ENCODE peak calls at places on chromosomes 11 and 22, in eight cellular contexts. N, R, W, Z, C, V, Q and S are unnamed samples.
A peak's percentile ranks its signal among the peaks of the same experiment; 100 is the strongest.

GRCh38 chr22:29202231-29203192 is 3.2 kb upstream of the EMID1 start:
- DNase-seq in N (no peak), R (peak; percentile 59), W (no peak), Z (peak; percentile 82), C (peak; percentile 23), V (peak; percentile 69), Q (no peak), S (peak; percentile 75)

GRCh38 chr11:25766332-25767015 is 565.5 kb upstream of the ANO3 start:
- DNase-seq in N (no peak), R (no peak), W (no peak), Z (peak; percentile 46), C (no peak), V (no peak), Q (no peak), S (no peak)

GRCh38 chr11:5689551-5689983 is at the start of gene TRIM22:
- DNase-seq in N (no peak), R (peak; percentile 50), W (no peak), Z (peak; percentile 73), C (peak; percentile 19), V (peak; percentile 71), Q (no peak), S (peak; percentile 58)

GRCh38 chr11:7664867-7665266 is 8.4 kb downstream of the CYB5R2 start:
- DNase-seq in N (no peak), R (no peak), W (no peak), Z (no peak), C (no peak), V (no peak), Q (no peak), S (no peak)

GRCh38 chr11:19234428-19234827 is 6.3 kb downstream of the E2F8 start:
- DNase-seq in N (no peak), R (no peak), W (no peak), Z (no peak), C (no peak), V (no peak), Q (no peak), S (no peak)

GRCh38 chr11:19281555-19281954 is 40.8 kb upstream of the E2F8 start:
- DNase-seq in N (no peak), R (no peak), W (no peak), Z (no peak), C (no peak), V (no peak), Q (no peak), S (no peak)

GRCh38 chr22:19287076-19287724 is 4.3 kb downstream of the CLTCL1 start:
- DNase-seq in N (no peak), R (no peak), W (no peak), Z (no peak), C (no peak), V (no peak), Q (peak; percentile 77), S (no peak)

GRCh38 chr11:16184588-16184987 is 171.8 kb downstream of the SOX6 start:
- DNase-seq in N (no peak), R (peak; percentile 14), W (peak; percentile 37), Z (peak; percentile 89), C (no peak), V (no peak), Q (peak; percentile 15), S (no peak)

GRCh38 chr11:65435981-65436411 is 13.4 kb downstream of the NEAT1 start:
- DNase-seq in N (no peak), R (peak; percentile 40), W (no peak), Z (no peak), C (no peak), V (no peak), Q (no peak), S (peak; percentile 53)

GRCh38 chr11:134558258-134558835 is 146.3 kb upstream of the B3GAT1 start:
- DNase-seq in N (no peak), R (no peak), W (no peak), Z (no peak), C (no peak), V (no peak), Q (no peak), S (no peak)

GRCh38 chr11:115699733-115700132 is 195.5 kb upstream of the CADM1 start:
- DNase-seq in N (no peak), R (no peak), W (no peak), Z (no peak), C (no peak), V (no peak), Q (no peak), S (no peak)

GRCh38 chr11:11403763-11404725 is 51.0 kb upstream of the CSNK2A3 start:
- DNase-seq in N (no peak), R (no peak), W (peak; percentile 24), Z (no peak), C (no peak), V (no peak), Q (peak; percentile 18), S (no peak)

GRCh38 chr11:133134561-133135173 is 397.6 kb downstream of the OPCML start:
- DNase-seq in N (peak; percentile 69), R (peak; percentile 50), W (no peak), Z (no peak), C (no peak), V (no peak), Q (peak; percentile 61), S (peak; percentile 56)

GRCh38 chr11:102783720-102784119 is 3.3 kb upstream of the MMP10 start:
- DNase-seq in N (no peak), R (no peak), W (no peak), Z (no peak), C (no peak), V (no peak), Q (no peak), S (no peak)

GRCh38 chr22:37967637-37968451 is 14.3 kb downstream of the POLR2F start:
- DNase-seq in N (no peak), R (no peak), W (no peak), Z (no peak), C (no peak), V (peak; percentile 15), Q (peak; percentile 4), S (no peak)

GRCh38 chr11:131888230-131888826 is 517.9 kb downstream of the NTM start:
- DNase-seq in N (no peak), R (no peak), W (peak; percentile 62), Z (peak; percentile 92), C (no peak), V (no peak), Q (no peak), S (no peak)

GRCh38 chr11:61918251-61919112 is 1.1 kb upstream of the RAB3IL1 start:
- DNase-seq in N (no peak), R (no peak), W (no peak), Z (no peak), C (no peak), V (peak; percentile 38), Q (no peak), S (no peak)

GRCh38 chr11:65787649-65788622 is 1.1 kb downstream of the OVOL1 start:
- DNase-seq in N (no peak), R (peak; percentile 91), W (no peak), Z (no peak), C (no peak), V (peak; percentile 74), Q (no peak), S (peak; percentile 91)

GRCh38 chr11:32332990-32333334 is 102.4 kb downstream of the WT1 start:
- DNase-seq in N (no peak), R (no peak), W (no peak), Z (no peak), C (no peak), V (no peak), Q (no peak), S (no peak)

GRCh38 chr11:109795234-109795633 is 298.0 kb upstream of the ZC3H12C start:
- DNase-seq in N (no peak), R (no peak), W (no peak), Z (peak; percentile 24), C (no peak), V (no peak), Q (no peak), S (no peak)

GRCh38 chr11:13329670-13330401 is 52.2 kb downstream of the BMAL1 start:
- DNase-seq in N (no peak), R (no peak), W (no peak), Z (no peak), C (no peak), V (no peak), Q (peak; percentile 56), S (no peak)

GRCh38 chr11:47236482-47236881 is 12.1 kb downstream of the ACP2 start:
- DNase-seq in N (no peak), R (no peak), W (no peak), Z (peak; percentile 69), C (no peak), V (no peak), Q (peak; percentile 13), S (no peak)

GRCh38 chr22:22033803-22034468 is 51.3 kb upstream of the TOP3B start:
- DNase-seq in N (no peak), R (no peak), W (no peak), Z (no peak), C (no peak), V (no peak), Q (no peak), S (no peak)

GRCh38 chr11:35507688-35508087 is 17.7 kb downstream of the PAMR1 start:
- DNase-seq in N (no peak), R (no peak), W (no peak), Z (no peak), C (no peak), V (no peak), Q (no peak), S (no peak)

GRCh38 chr11:11396290-11397042 is 43.4 kb upstream of the CSNK2A3 start:
- DNase-seq in N (no peak), R (no peak), W (peak; percentile 37), Z (peak; percentile 96), C (no peak), V (no peak), Q (no peak), S (no peak)

GRCh38 chr22:50194037-50194809 is 6.6 kb upstream of the SELENOO start:
- DNase-seq in N (no peak), R (no peak), W (no peak), Z (no peak), C (no peak), V (no peak), Q (no peak), S (no peak)

GRCh38 chr22:28051787-28052356 is 132.8 kb upstream of the PITPNB start:
- DNase-seq in N (peak; percentile 77), R (peak; percentile 67), W (no peak), Z (peak; percentile 66), C (no peak), V (no peak), Q (peak; percentile 25), S (peak; percentile 76)

GRCh38 chr22:27420186-27420816 is 381.3 kb downstream of the MN1 start:
- DNase-seq in N (no peak), R (no peak), W (no peak), Z (no peak), C (no peak), V (no peak), Q (no peak), S (no peak)

GRCh38 chr11:103436131-103436770 is 327.0 kb downstream of the DYNC2H1 start:
- DNase-seq in N (no peak), R (no peak), W (no peak), Z (no peak), C (no peak), V (no peak), Q (no peak), S (no peak)

GRCh38 chr11:117096973-117097566 is 1.2 kb downstream of the SIK3 start:
- DNase-seq in N (no peak), R (no peak), W (no peak), Z (peak; percentile 21), C (no peak), V (peak; percentile 26), Q (no peak), S (no peak)

GRCh38 chr11:2573240-2574042 is 126.4 kb downstream of the KCNQ1OT1 start:
- DNase-seq in N (no peak), R (no peak), W (no peak), Z (no peak), C (no peak), V (no peak), Q (no peak), S (peak; percentile 31)

GRCh38 chr11:12506502-12506921 is 129.1 kb downstream of the PARVA start:
- DNase-seq in N (no peak), R (no peak), W (no peak), Z (peak; percentile 49), C (no peak), V (no peak), Q (no peak), S (no peak)

GRCh38 chr11:28715726-28716125 is 607.5 kb downstream of the METTL15 start:
- DNase-seq in N (no peak), R (no peak), W (no peak), Z (no peak), C (no peak), V (no peak), Q (no peak), S (no peak)